ENCODE peak calls at places on chromosomes 6 and 20, in four cellular contexts. X, P, V and S are unnamed samples. For H3K27me3, the result is how much of the 10 kb centered on the place peaks cover.

GRCh38 chr6:163291622-163292021 is 122.9 kb upstream of the QKI start:
- DNase-seq in V (no peak), X (no peak), P (no peak), S (no peak)

GRCh38 chr6:110816677-110817076 is 1.4 kb upstream of the CDK19 start:
- DNase-seq in X (peak), V (no peak), P (no peak), S (no peak)

GRCh38 chr20:48578397-48579098 is 249.3 kb downstream of the PREX1 start:
- DNase-seq in X (no peak), P (no peak), V (no peak), S (no peak)

GRCh38 chr6:79467716-79468115 is 69.5 kb downstream of the LCA5 start:
- DNase-seq in P (no peak), X (no peak), V (no peak), S (no peak)

GRCh38 chr6:131629656-131630055 is 1.6 kb upstream of the MED23 start:
- DNase-seq in X (no peak), P (peak), V (no peak), S (no peak)

GRCh38 chr20:34862724-34863123 is 9.9 kb downstream of the GGT7 start:
- DNase-seq in V (no peak), P (no peak), X (no peak), S (no peak)

GRCh38 chr6:158150701-158151100 is 17.4 kb downstream of the SERAC1 start:
- DNase-seq in P (no peak), X (no peak), V (no peak), S (no peak)

GRCh38 chr6:51569594-51569993 is 517.8 kb downstream of the PKHD1 start:
- DNase-seq in X (no peak), V (no peak), P (no peak), S (no peak)

GRCh38 chr20:1940581-1940980 is 45.4 kb downstream of the SIRPA start:
- DNase-seq in P (no peak), V (no peak), X (no peak), S (no peak)

GRCh38 chr20:33838035-33838864 is 27.1 kb downstream of the CHMP4B start:
- DNase-seq in P (no peak), V (no peak), X (no peak), S (no peak)

GRCh38 chr20:58019027-58019849 is 209.2 kb downstream of the ANKRD60 start:
- DNase-seq in V (no peak), P (no peak), X (no peak), S (no peak)

GRCh38 chr20:23021541-23021940 is 13.6 kb upstream of the SSTR4 start:
- DNase-seq in X (no peak), P (no peak), V (no peak), S (no peak)

GRCh38 chr6:45587229-45588060 is 209.7 kb upstream of the SUPT3H start:
- DNase-seq in X (no peak), V (no peak), P (no peak), S (no peak)

GRCh38 chr6:62775427-62776022 is 435.7 kb upstream of the FKBP1C start:
- DNase-seq in X (no peak), P (no peak), V (no peak), S (no peak)

GRCh38 chr20:52799130-52799529 is 173.0 kb upstream of the TSHZ2 start:
- DNase-seq in X (no peak), P (no peak), V (no peak), S (no peak)

GRCh38 chr6:85118233-85118632 is 331.6 kb upstream of the NT5E start:
- DNase-seq in P (no peak), V (no peak), X (no peak), S (no peak)

GRCh38 chr6:95431637-95432228 is 145.6 kb upstream of the MANEA start:
- DNase-seq in X (no peak), P (peak), V (no peak), S (peak)

GRCh38 chr20:17961600-17961965 is 7.0 kb downstream of the SNX5 start:
- DNase-seq in X (no peak), V (no peak), P (no peak), S (no peak)

DNA sequence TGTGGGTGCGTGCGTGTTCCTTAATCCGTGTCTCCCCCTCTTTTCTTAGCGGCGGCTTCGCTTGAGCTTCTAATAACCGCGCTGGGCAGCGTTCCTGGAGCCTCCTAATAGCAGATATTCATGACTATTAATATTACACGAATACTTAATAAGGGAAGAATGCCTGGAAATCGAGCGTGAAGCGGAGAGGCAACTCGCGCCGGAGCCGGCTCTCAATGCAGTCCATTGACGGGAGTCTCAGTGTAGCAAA is 3.0 kb downstream of the TFAP2A start:
- DNase-seq in P (peak), X (no peak), V (peak), S (no peak)
- H3K27me3 ChIP-seq in P (half or more), X (half or more), V (under half), S (half or more)

GRCh38 chr6:138787138-138787537 is 8.7 kb upstream of the ECT2L start:
- DNase-seq in X (no peak), V (no peak), P (no peak), S (no peak)
- H3K27ac ChIP-seq in X (no peak), V (no peak), P (no peak), S (no peak)

GRCh38 chr20:63500151-63500901 is 1.4 kb upstream of the EEF1A2 start:
- DNase-seq in X (peak), P (no peak), V (peak), S (no peak)
- TF ChIP-seq POLR2A in X (no peak), P (no peak), V (no peak), S (no peak)

GRCh38 chr6:138596126-138596525 is 96.8 kb upstream of the NHSL1 start:
- DNase-seq in P (no peak), X (no peak), V (no peak), S (no peak)
- H3K27me3 ChIP-seq in P (under half), X (under half), V (under half), S (under half)

DNA sequence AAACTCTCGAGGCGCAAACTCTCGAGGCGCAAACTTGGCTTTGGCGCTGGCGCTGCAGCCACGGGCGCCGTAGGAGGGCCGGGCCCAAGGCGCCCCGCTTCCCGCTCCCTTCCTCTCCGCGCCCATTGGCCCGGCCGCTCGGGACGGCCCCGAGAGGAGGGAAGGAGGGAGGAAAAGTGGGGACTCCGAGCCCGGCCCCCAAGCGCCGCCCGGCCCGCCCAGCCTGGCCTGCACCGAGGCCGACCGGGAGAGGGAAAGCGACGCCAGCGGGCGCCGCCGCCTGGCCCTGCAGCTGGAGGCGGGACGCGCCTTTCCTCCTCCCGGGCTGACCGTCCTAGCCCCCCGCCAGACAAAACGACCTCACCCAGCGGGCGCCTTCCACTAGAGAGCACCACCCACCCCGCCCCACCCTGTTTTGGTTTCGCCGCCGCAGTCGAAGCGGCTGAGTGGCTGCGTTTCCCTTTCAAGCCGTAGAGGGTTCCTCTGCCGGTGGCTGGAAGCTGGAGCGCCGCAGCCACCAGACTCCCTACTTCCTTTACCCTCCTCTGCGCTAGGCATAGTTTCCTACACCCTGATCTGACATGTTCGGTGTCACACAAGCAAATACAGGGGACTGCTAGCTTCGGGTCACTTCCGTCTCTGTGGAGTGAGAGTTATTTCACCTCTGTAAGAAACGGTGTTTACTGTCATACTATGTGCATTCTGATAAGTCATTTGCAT is at the start of gene MBOAT1:
- DNase-seq in X (peak), P (peak), V (peak), S (peak)
- H3K27ac ChIP-seq in X (peak), P (peak), V (peak), S (peak)

GRCh38 chr6:125748534-125749111 is 809 bp upstream of the HEY2 start:
- DNase-seq in P (no peak), X (no peak), V (peak), S (no peak)

GRCh38 chr6:125747589-125748533 is 1.6 kb upstream of the HEY2 start:
- DNase-seq in V (peak), P (peak), X (no peak), S (peak)

GRCh38 chr6:125749864-125750691 is 646 bp downstream of the HEY2 start:
- DNase-seq in X (no peak), V (peak), P (peak), S (no peak)

GRCh38 chr6:125750692-125751333 is 1.4 kb downstream of the HEY2 start:
- DNase-seq in X (no peak), P (no peak), V (no peak), S (no peak)

DNA sequence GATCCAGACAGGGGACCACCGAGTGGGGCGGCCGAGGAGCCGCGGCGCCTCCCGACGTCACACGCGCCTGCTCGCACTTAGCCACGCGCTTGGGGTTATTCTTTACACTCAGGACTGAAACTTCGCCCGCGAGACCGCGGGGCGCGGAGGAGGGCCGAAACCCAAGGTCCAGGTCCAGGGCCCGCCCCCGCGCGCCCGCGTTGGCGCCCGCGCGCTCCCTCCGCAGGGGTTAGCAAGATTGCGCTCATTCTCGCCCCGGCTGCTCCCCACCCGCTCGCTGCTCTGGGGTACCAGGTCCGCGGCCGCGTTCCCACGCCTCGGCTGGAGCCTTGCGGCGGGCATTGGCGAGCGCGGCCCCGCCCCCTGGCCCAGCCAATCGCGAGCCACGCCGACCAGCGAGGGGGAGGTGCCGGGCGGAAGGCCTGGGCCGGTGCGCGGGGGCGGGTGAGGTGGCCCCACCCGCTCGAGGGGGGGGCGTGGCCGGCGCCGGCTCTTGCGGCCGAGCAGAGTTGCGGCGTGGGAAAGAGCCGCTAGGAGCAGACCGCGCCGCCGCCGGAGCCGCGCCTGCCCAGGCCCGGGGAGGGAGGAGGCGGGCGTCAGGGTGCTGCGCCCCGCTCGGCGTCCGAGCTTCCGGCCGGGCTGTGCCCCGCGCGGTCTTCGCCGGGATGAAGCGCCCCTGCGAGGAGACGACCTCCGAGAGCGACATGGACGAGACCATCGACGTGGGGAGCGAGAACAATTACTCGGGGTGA is at the start of gene HEY2:
- DNase-seq in P (peak), X (peak), V (peak), S (peak)
- TF ChIP-seq POLR2A in P (peak), X (peak), V (peak), S (no peak)

GRCh38 chr6:112357801-112358200 is 10.7 kb downstream of the RFPL4B start:
- DNase-seq in P (no peak), V (no peak), X (no peak), S (no peak)

GRCh38 chr6:112362827-112363565 is 15.9 kb downstream of the RFPL4B start:
- DNase-seq in X (no peak), P (no peak), V (no peak), S (no peak)

GRCh38 chr6:112356994-112357393 is 9.9 kb downstream of the RFPL4B start:
- DNase-seq in V (no peak), X (no peak), P (no peak), S (no peak)

GRCh38 chr6:112362027-112362795 is 15.1 kb downstream of the RFPL4B start:
- DNase-seq in V (no peak), X (no peak), P (no peak), S (no peak)

GRCh38 chr6:112360498-112360897 is 13.4 kb downstream of the RFPL4B start:
- DNase-seq in X (no peak), V (no peak), P (peak), S (no peak)
- H3K27me3 ChIP-seq in X (under half), V (under half), P (under half), S (under half)

DNA sequence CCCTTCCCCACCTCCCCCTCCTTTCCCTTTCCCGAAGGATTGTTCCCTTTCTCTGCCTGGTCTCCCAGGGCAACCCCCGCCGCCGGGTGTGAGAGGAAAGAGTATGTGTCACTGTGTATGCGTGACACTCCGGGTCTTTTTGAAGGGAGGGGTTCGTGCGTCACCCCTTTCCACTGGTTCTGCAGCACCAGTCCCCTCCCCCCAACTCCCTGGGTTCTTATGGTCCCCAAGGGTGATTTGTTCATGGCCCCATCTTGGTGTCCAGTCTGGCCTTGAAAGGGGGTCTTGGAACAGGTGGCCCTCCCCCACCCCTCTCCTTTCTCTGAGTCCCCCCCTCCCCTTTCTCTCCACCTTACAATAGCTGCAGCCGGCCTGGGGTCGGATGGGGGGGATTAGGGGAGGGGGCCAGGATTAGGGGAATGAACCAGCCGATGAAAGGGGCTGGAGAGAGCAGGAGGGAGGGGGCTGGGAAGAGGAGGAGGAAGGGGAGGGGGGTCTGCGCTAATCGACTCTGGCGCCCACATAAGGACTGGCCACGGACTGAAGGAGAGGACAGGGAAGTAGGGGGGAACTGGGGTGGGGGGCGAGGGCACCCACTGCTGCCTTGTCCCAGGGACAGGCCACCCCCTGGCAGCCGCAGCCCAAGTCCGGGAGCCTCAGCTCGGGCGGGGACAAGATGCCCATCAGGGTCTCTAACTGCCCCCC is 1.3 kb upstream of the RING1 start:
- DNase-seq in V (no peak), P (no peak), X (no peak), S (no peak)
- H3K27ac ChIP-seq in V (peak), P (no peak), X (no peak), S (peak)

GRCh38 chr6:33713786-33714185 is 2.3 kb upstream of the UQCC2 start:
- DNase-seq in X (no peak), V (no peak), P (no peak), S (no peak)

GRCh38 chr6:33712914-33713313 is 1.4 kb upstream of the UQCC2 start:
- DNase-seq in X (no peak), P (no peak), V (no peak), S (no peak)

GRCh38 chr6:33710296-33711121 is 991 bp downstream of the UQCC2 start:
- DNase-seq in P (no peak), X (no peak), V (no peak), S (no peak)

GRCh38 chr6:33709605-33710295 is 1.8 kb downstream of the UQCC2 start:
- DNase-seq in V (no peak), X (no peak), P (no peak), S (no peak)

GRCh38 chr6:33711140-33712129 is at the start of gene UQCC2:
- DNase-seq in P (peak), V (peak), X (peak), S (peak)
- TF ChIP-seq POLR2A in P (peak), V (peak), X (peak), S (no peak)

GRCh38 chr20:56430957-56431356 is 18.9 kb downstream of the CASS4 start:
- DNase-seq in X (no peak), V (no peak), P (no peak), S (no peak)
- H3K27me3 ChIP-seq in X (under half), V (under half), P (under half), S (under half)